ENCODE peak calls at places on chromosome 1, in four cellular contexts. Q, Z, D and T are unnamed samples.

GRCh38 chr1:21520899-21521716 is 11.9 kb downstream of the ALPL start:
- DNase-seq in Z (no peak), D (peak), Q (peak), T (peak)

GRCh38 chr1:46599044-46599970 is 4.8 kb downstream of the MKNK1 start:
- DNase-seq in Z (no peak), Q (no peak), D (no peak), T (no peak)

GRCh38 chr1:156383023-156383422 is 14.0 kb downstream of the RHBG start:
- DNase-seq in Q (peak), Z (peak), D (peak), T (peak)

GRCh38 chr1:229240532-229240931 is 30.4 kb upstream of the RAB4A start:
- DNase-seq in Z (no peak), D (no peak), Q (no peak), T (no peak)

GRCh38 chr1:211910917-211911485 is 80.4 kb upstream of the LPGAT1 start:
- DNase-seq in D (no peak), Z (no peak), Q (no peak), T (no peak)

GRCh38 chr1:170687625-170688024 is 23.7 kb downstream of the PRRX1 start:
- DNase-seq in D (no peak), Q (no peak), Z (no peak), T (no peak)

GRCh38 chr1:25520446-25521061 is 22.9 kb upstream of the LDLRAP1 start:
- DNase-seq in D (peak), Z (peak), Q (peak), T (peak)

GRCh38 chr1:94279462-94279861 is 42.1 kb upstream of the ARHGAP29 start:
- DNase-seq in D (no peak), Z (no peak), Q (no peak), T (no peak)

GRCh38 chr1:152699746-152700145 is 1.6 kb downstream of the LCE2A start:
- DNase-seq in D (no peak), Q (no peak), Z (no peak), T (no peak)

GRCh38 chr1:10540277-10541005 is 65.7 kb downstream of the PEX14 start:
- DNase-seq in D (no peak), Z (peak), Q (peak), T (peak)

GRCh38 chr1:165288301-165289120 is 68.0 kb downstream of the LMX1A start:
- DNase-seq in Z (no peak), Q (no peak), D (no peak), T (no peak)

GRCh38 chr1:236350308-236350707 is 43.8 kb upstream of the EDARADD start:
- DNase-seq in Z (peak), D (no peak), Q (no peak), T (no peak)

GRCh38 chr1:188895611-188896010 is 1582.1 kb downstream of the BRINP3 start:
- DNase-seq in Z (no peak), D (no peak), Q (no peak), T (no peak)

GRCh38 chr1:159867322-159868064 is 5.0 kb upstream of the VSIG8 start:
- DNase-seq in D (peak), Q (no peak), Z (peak), T (peak)

GRCh38 chr1:45640293-45640692 is 16.4 kb upstream of the CCDC17 start:
- DNase-seq in Z (no peak), Q (no peak), D (peak), T (peak)

GRCh38 chr1:225454733-225455132 is 26.9 kb upstream of the LBR start:
- DNase-seq in D (peak), Q (peak), Z (peak), T (peak)

GRCh38 chr1:110047463-110047862 is 13.0 kb downstream of the STRIP1 start:
- DNase-seq in Q (no peak), D (no peak), Z (no peak), T (no peak)

GRCh38 chr1:192439373-192440025 is 122.7 kb downstream of the RGS21 start:
- DNase-seq in Z (no peak), Q (peak), D (peak), T (peak)

GRCh38 chr1:209583408-209583807 is at the start of gene CAMK1G:
- DNase-seq in D (peak), Q (peak), Z (peak), T (peak)

GRCh38 chr1:40663324-40664166 is 1.9 kb downstream of the RIMS3 start:
- DNase-seq in D (no peak), Z (no peak), Q (no peak), T (no peak)

GRCh38 chr1:241837901-241838300 is 10.1 kb upstream of the EXO1 start:
- DNase-seq in D (peak), Z (no peak), Q (peak), T (peak)

GRCh38 chr1:240608707-240609106 is 3.2 kb downstream of the GREM2 start:
- DNase-seq in D (peak), Q (no peak), Z (no peak), T (no peak)

GRCh38 chr1:23667411-23667810 is 24.2 kb upstream of the RPL11 start:
- DNase-seq in D (no peak), Z (no peak), Q (no peak), T (no peak)

GRCh38 chr1:31760422-31760900 is 3.7 kb downstream of the ADGRB2 start:
- DNase-seq in Z (no peak), Q (no peak), D (no peak), T (no peak)

DNA sequence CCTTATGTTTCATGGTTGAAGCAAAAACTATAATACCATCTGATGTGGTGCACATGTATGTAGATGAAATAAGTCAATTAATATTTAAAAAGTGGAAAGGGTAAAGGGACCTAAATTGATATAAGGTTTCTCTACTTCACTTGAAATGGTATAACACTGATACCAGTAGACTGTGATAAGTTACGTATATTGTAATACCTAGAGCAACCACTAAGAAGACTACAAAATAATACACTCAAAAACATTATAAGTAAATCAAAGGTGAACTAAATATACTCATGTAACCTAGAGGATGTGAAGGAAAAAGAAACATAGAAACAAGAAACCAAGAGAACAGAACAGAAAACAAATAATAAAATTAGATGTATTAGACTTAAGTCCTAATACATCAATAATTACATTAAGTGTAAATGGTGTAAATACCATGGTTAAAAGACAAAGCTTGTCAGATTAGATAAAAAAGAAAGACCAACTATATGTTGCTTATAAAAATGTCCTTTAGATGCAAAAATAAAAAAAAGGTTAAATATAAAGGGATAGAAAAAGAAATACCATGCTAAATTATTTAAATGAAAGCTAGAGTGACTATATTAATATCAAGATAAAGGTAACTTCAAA is 118.8 kb downstream of the LRRC7 start:
- DNase-seq in D (no peak), Z (no peak), Q (no peak), T (no peak)
- TF ChIP-seq CTCF in D (no peak), Z (no peak), Q (no peak), T (no peak)

DNA sequence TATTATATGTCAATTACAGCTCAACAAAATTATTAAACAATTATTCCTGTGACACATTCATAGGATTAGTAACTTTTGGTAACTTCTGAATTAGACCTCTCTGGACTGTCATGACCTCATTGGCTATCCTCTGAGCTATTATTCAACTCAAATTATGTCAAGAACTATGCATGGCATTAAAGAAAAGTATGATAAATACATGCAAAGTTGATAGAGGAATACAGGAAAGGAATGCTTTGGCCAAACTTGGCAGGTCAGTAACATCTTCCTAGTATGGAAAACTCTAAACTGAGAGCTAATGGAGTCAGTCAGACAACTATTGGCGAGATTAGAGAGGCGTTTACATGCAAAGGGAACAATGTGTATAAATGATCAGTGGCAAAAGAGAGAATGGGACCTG is 158.4 kb downstream of the DUSP10 start:
- DNase-seq in Q (no peak), D (no peak), Z (no peak), T (no peak)
- TF ChIP-seq CTCF in Q (no peak), D (no peak), Z (no peak), T (no peak)

GRCh38 chr1:157753611-157754010 is 23.3 kb downstream of the FCRL2 start:
- DNase-seq in D (no peak), Z (no peak), Q (no peak), T (no peak)

GRCh38 chr1:157748262-157748817 is 28.6 kb downstream of the FCRL2 start:
- DNase-seq in Z (no peak), Q (no peak), D (no peak), T (no peak)

GRCh38 chr1:157751283-157751682 is 25.6 kb downstream of the FCRL2 start:
- DNase-seq in Z (no peak), Q (no peak), D (no peak), T (no peak)
- TF ChIP-seq CTCF in Z (no peak), Q (no peak), D (no peak), T (no peak)

GRCh38 chr1:60279798-60280197 is 206.2 kb upstream of the C1orf87 start:
- DNase-seq in Q (peak), D (no peak), Z (no peak), T (peak)

GRCh38 chr1:60280256-60280655 is 206.7 kb upstream of the C1orf87 start:
- DNase-seq in D (no peak), Q (no peak), Z (peak), T (peak)

GRCh38 chr1:60280764-60281278 is 207.3 kb upstream of the C1orf87 start:
- DNase-seq in Z (peak), Q (no peak), D (no peak), T (no peak)

GRCh38 chr1:60283690-60284089 is 210.1 kb upstream of the C1orf87 start:
- DNase-seq in Z (peak), Q (peak), D (peak), T (peak)

DNA sequence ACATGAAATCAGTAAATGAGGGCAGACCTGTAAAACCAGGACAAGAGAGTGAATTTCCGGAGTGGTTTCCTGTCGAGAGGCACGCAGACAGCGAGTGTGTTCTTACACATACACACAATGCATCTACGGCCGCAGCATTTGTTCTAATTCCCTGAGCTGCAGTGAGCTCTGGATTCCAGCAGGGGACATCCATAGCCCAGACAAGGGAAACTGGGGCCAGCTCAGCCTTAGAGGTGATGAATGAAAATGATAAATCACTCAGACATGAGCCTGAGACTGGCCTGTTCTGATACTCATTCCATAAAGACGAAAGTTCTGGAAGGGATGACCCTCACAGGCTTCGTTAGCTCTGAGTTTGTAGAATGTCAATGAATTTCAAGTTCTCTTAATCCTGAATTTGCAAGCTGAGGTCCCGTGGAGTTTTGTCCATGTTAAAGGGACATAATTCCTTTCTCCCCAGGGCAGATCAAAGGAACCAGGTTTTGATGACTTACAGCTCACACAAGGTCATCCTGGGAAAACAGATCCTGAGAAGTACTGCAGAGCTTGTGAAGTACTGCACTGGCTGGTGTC is 207.9 kb upstream of the C1orf87 start:
- DNase-seq in Q (peak), Z (peak), D (peak), T (peak)
- TF ChIP-seq CTCF in Q (peak), Z (peak), D (peak), T (peak)